ENCODE peak calls at places on chromosomes 11 and 22, in five cellular contexts. Y, A, S, V and P are unnamed samples. For H3K4me1, the result is how much of the 10 kb centered on the place peaks cover.

GRCh38 chr11:36292311-36292722 is 3.1 kb upstream of the COMMD9 start:
- DNase-seq in S (no peak), Y (peak), V (no peak), A (no peak), P (no peak)

GRCh38 chr22:46958191-46958590 is 195.7 kb downstream of the TBC1D22A start:
- DNase-seq in A (no peak), S (no peak), Y (no peak), V (no peak), P (no peak)

GRCh38 chr22:42180349-42180842 is 49.8 kb upstream of the CYP2D6 start:
- DNase-seq in S (peak), A (peak), V (no peak), Y (no peak), P (no peak)

GRCh38 chr22:41447435-41448188 is 1.0 kb upstream of the TOB2 start:
- DNase-seq in S (peak), A (peak), Y (peak), V (peak), P (peak)

GRCh38 chr11:119789766-119790407 is 60.9 kb upstream of the NECTIN1 start:
- DNase-seq in V (no peak), A (no peak), Y (no peak), S (no peak), P (no peak)

GRCh38 chr22:21766933-21767462 is 31.4 kb upstream of the YPEL1 start:
- DNase-seq in A (no peak), S (no peak), Y (no peak), V (no peak), P (no peak)

GRCh38 chr22:20237480-20238440 is 30.4 kb downstream of the RTN4R start:
- DNase-seq in A (no peak), V (no peak), S (no peak), Y (no peak), P (no peak)

GRCh38 chr11:26188559-26188958 is 143.4 kb upstream of the ANO3 start:
- DNase-seq in S (no peak), Y (no peak), V (no peak), A (no peak), P (no peak)

GRCh38 chr11:70734911-70735310 is 336.6 kb downstream of the CTTN start:
- DNase-seq in V (no peak), A (no peak), S (no peak), Y (no peak), P (no peak)

GRCh38 chr11:61955416-61956135 is 5.4 kb downstream of the BEST1 start:
- DNase-seq in V (no peak), Y (peak), S (no peak), A (peak), P (no peak)

GRCh38 chr11:107747622-107748021 is 35.8 kb upstream of the SLN start:
- DNase-seq in A (no peak), Y (peak), V (no peak), S (no peak), P (no peak)

DNA sequence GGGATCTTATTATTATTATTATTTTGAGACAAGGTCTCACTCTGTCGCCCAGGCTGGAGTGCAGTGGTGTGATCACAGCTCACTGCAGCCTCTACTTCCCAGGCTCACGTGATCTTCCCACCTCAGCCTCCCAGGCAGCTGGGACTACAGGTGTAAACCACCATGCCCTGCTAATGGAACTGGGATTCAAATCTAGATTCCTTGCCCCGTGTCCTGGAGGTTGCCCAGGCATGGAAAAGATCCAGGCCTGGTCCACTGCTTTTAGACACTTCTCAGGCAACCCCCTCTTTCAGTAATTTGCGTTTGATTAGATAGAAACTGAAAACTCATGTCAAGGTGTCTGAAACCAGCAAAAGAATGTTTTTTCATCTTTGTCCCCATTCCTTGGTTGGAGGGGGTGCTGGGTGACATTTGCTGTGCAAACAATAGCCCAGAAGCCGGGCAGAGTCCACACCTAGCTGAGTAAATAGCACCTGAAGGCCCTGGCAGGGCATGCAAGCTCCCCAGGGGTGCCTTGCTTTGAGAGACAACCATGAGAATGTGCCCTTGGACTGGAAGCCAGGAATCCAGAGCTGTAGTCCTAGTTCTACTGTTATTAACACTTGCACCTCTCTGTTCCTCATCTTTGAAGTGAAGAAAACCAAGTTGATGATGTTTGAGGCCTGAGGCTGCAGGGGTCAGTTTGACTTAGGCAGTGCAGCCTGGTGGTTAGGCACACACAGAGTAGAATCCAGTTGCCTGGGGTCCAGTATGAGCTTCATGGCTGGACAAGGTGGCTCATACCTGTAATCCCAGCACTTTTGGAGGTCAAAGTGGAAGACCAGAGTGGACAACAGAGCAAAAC is 19.1 kb upstream of the XBP1 start:
- DNase-seq in V (no peak), A (no peak), S (no peak), Y (no peak), P (no peak)
- H3K27ac ChIP-seq in V (peak), A (peak), S (peak), Y (no peak), P (no peak)

GRCh38 chr11:94131363-94132115 is 2.9 kb downstream of the PANX1 start:
- DNase-seq in A (no peak), V (no peak), S (peak), Y (no peak), P (no peak)
- H3K4me1 ChIP-seq in A (under half), V (half or more), S (half or more), Y (under half), P (under half)

GRCh38 chr11:134634897-134635831 is 223.1 kb upstream of the B3GAT1 start:
- DNase-seq in A (no peak), V (no peak), Y (peak), S (no peak), P (no peak)
- H3K27ac ChIP-seq in A (no peak), V (no peak), Y (no peak), S (no peak), P (no peak)

GRCh38 chr11:27699242-27699925 is 871 bp downstream of the BDNF start:
- DNase-seq in V (no peak), Y (peak), A (no peak), S (no peak), P (no peak)

GRCh38 chr11:27699926-27700350 is 317 bp downstream of the BDNF start:
- DNase-seq in V (no peak), S (no peak), Y (no peak), A (no peak), P (no peak)

GRCh38 chr11:27700351-27701261 is at the start of gene BDNF:
- DNase-seq in Y (peak), A (peak), S (no peak), V (no peak), P (no peak)

GRCh38 chr11:27697679-27698275 is 2.5 kb downstream of the BDNF start:
- DNase-seq in V (no peak), S (no peak), Y (no peak), A (no peak), P (no peak)

DNA sequence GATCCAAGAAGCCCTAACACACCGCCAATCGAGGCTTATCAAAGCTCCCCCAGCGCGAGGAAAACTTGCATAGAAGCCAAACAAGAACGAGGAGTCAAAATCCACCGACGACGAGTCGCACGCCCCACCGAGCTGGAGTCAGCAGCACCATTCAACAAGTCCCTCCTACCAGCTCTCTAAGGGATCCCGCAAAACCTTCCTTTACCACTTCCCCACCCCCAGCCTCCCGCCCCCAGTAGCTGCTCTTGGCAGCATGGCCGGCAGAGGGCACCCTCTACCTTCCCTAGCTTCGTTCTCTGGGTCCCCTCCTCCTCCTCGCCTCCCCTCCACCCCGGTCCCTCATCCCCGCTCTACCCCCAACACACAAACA is 1.4 kb downstream of the BDNF start:
- DNase-seq in V (peak), Y (peak), A (peak), S (peak), P (peak)
- H3K4me1 ChIP-seq in V (under half), Y (under half), A (under half), S (under half), P (under half)

DNA sequence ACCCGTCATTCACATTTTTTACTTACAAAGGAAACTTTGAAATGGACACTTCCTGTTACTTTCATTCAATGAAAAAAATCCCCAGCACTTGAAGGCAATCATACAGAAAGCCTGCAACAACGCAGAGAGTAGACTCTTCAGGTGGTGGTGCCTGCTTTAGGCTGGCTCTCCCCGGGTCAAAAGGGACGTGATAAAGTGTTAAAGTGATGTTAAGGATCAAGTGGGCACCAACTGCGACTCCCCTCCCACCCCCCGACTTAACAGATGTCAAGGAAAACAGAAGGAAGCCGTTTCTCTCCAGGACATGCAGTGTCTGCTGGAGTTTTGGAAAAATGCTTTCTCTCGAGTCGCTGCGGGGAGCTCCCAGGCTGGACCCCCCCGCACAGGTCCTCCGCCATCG is 414 bp upstream of the PNPLA3 start:
- DNase-seq in S (no peak), V (no peak), A (no peak), Y (no peak), P (no peak)
- H3K27ac ChIP-seq in S (no peak), V (no peak), A (no peak), Y (peak), P (no peak)

GRCh38 chr22:29030016-29030617 is 31.5 kb downstream of the C22orf31 start:
- DNase-seq in Y (peak), A (no peak), S (no peak), V (no peak), P (no peak)

GRCh38 chr22:29030618-29031235 is 30.9 kb downstream of the C22orf31 start:
- DNase-seq in Y (peak), A (peak), S (peak), V (peak), P (peak)

GRCh38 chr22:29032014-29032475 is 29.6 kb downstream of the C22orf31 start:
- DNase-seq in V (no peak), S (no peak), A (no peak), Y (peak), P (no peak)

GRCh38 chr22:29031236-29031982 is 30.2 kb downstream of the C22orf31 start:
- DNase-seq in Y (peak), S (peak), A (peak), V (no peak), P (peak)

DNA sequence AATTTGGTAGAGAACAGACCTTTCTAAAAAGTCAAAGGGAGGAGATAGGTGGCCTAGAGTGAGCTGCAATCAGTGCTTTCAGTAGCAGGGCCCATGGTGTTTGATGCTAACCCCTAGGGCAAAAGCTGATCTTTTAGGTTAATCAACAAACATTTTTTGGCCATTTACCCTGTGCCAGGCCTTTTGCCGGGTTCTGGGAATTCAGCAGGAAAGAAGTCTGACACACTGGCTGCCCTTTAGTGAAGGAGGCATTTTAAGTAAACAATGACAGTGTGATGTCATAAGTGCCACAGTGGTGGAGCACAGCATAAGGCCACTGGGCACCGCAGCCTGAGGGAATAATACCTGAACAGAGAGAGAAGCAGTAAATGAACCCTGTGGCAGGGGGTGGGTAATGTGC is 29.0 kb downstream of the C22orf31 start:
- DNase-seq in A (no peak), Y (no peak), V (no peak), S (no peak), P (no peak)
- H3K4me1 ChIP-seq in A (under half), Y (under half), V (under half), S (under half), P (under half)

GRCh38 chr22:17086750-17087149 is 1.9 kb downstream of the IL17RA start:
- DNase-seq in Y (no peak), S (no peak), V (no peak), A (no peak), P (no peak)

GRCh38 chr22:17084554-17085276 is at the start of gene IL17RA:
- DNase-seq in V (peak), S (peak), A (peak), Y (peak), P (peak)

GRCh38 chr22:17086301-17086700 is 1.5 kb downstream of the IL17RA start:
- DNase-seq in A (no peak), V (no peak), Y (no peak), S (no peak), P (no peak)

GRCh38 chr22:17083811-17084540 is 824 bp upstream of the IL17RA start:
- DNase-seq in Y (no peak), A (no peak), S (no peak), V (no peak), P (no peak)

GRCh38 chr22:17085277-17086091 is 684 bp downstream of the IL17RA start:
- DNase-seq in A (peak), S (no peak), V (peak), Y (no peak), P (no peak)
- H3K27ac ChIP-seq in A (peak), S (peak), V (peak), Y (peak), P (peak)

GRCh38 chr11:73981051-73981805 is 1.4 kb downstream of the UCP2 start:
- DNase-seq in A (no peak), V (no peak), Y (no peak), S (no peak), P (no peak)
- H3K4me1 ChIP-seq in A (under half), V (under half), Y (under half), S (under half), P (under half)

GRCh38 chr11:112523477-112523876 is 262.8 kb upstream of the PLET1 start:
- DNase-seq in V (peak), Y (peak), S (peak), A (no peak), P (no peak)
- H3K27ac ChIP-seq in V (peak), Y (no peak), S (peak), A (no peak), P (no peak)

GRCh38 chr11:45906096-45906682 is 882 bp downstream of the FREY1 start:
- DNase-seq in S (no peak), V (no peak), Y (peak), A (no peak), P (no peak)

GRCh38 chr11:45906965-45907591 is at the start of gene FREY1:
- DNase-seq in V (no peak), Y (no peak), S (no peak), A (no peak), P (no peak)

GRCh38 chr11:45905095-45905494 is 2.0 kb downstream of the FREY1 start:
- DNase-seq in A (no peak), Y (no peak), S (no peak), V (no peak), P (no peak)

GRCh38 chr11:45909594-45910475 is 2.8 kb upstream of the FREY1 start:
- DNase-seq in A (no peak), S (no peak), Y (no peak), V (no peak), P (no peak)

DNA sequence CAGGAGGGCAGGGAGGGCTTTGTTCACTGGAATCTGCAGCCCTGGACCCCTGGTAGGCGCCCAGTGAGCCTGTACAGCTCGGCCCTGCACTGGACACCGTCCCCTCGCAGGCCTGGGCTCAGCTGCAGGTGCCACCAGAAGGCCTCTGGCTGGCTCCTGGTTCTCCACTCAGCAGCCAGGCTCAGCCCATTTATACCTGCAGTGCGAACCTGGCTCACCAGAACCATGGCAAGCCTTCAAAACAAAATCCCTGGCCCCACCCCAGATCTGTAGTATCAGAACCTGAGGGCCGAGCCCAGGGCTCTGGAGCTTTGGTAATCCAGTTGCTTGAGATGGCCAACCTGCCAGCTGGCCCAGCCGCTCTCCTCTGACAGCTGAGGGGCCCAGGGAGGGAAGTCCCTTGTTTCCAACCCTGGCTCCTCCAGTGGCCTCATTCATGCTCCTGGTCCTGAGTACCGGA is 870 bp upstream of the FREY1 start:
- DNase-seq in S (no peak), V (no peak), A (no peak), Y (no peak), P (no peak)
- H3K4me1 ChIP-seq in S (under half), V (under half), A (under half), Y (under half), P (under half)